ENCODE peak calls at places on chromosomes 2 and 18, in nine cellular contexts. One of them, this sample, is unnamed.

GRCh38 chr2:24123212-24124002 is at the start of the genes FAM228B and PFN4:
- DNase-seq in GM03348: peak
- DNase-seq in hypothalamus: peak
- DNase-seq in CD4-positive, CD25-positive, alpha-beta regulatory T cell: peak
- DNase-seq in amygdala: peak
- DNase-seq in EH: peak
- DNase-seq in NCI-H524: peak
- DNase-seq in brain microvascular endothelial cell: peak
- DNase-seq in T1000: peak
- DNase-seq in this sample: peak

GRCh38 chr2:62296833-62297641 is 101.1 kb downstream of the B3GNT2 start:
- DNase-seq in GM03348: no peak
- DNase-seq in hypothalamus: no peak
- DNase-seq in CD4-positive, CD25-positive, alpha-beta regulatory T cell: no peak
- DNase-seq in amygdala: no peak
- DNase-seq in EH: no peak
- DNase-seq in NCI-H524: no peak
- DNase-seq in brain microvascular endothelial cell: no peak
- DNase-seq in T1000: no peak
- DNase-seq in this sample: no peak

GRCh38 chr18:14920976-14921375 is 173.0 kb downstream of the ANKRD30B start:
- DNase-seq in GM03348: no peak
- DNase-seq in hypothalamus: no peak
- DNase-seq in CD4-positive, CD25-positive, alpha-beta regulatory T cell: no peak
- DNase-seq in amygdala: no peak
- DNase-seq in EH: no peak
- DNase-seq in NCI-H524: no peak
- DNase-seq in brain microvascular endothelial cell: no peak
- DNase-seq in T1000: no peak
- DNase-seq in this sample: no peak

GRCh38 chr2:241771286-241772062 is 5.1 kb upstream of the GAL3ST2 start:
- DNase-seq in GM03348: peak
- DNase-seq in hypothalamus: no peak
- DNase-seq in CD4-positive, CD25-positive, alpha-beta regulatory T cell: no peak
- DNase-seq in amygdala: no peak
- DNase-seq in EH: peak
- DNase-seq in NCI-H524: peak
- DNase-seq in brain microvascular endothelial cell: no peak
- DNase-seq in T1000: no peak
- DNase-seq in this sample: no peak

GRCh38 chr2:232697807-232698110 is 628 bp downstream of the GIGYF2 start:
- DNase-seq in GM03348: no peak
- DNase-seq in hypothalamus: no peak
- DNase-seq in CD4-positive, CD25-positive, alpha-beta regulatory T cell: no peak
- DNase-seq in amygdala: no peak
- DNase-seq in EH: no peak
- DNase-seq in NCI-H524: no peak
- DNase-seq in brain microvascular endothelial cell: no peak
- DNase-seq in T1000: no peak
- DNase-seq in this sample: no peak

GRCh38 chr18:77173274-77174030 is 40.9 kb upstream of the MBP start:
- DNase-seq in GM03348: no peak
- DNase-seq in hypothalamus: no peak
- DNase-seq in CD4-positive, CD25-positive, alpha-beta regulatory T cell: no peak
- DNase-seq in amygdala: no peak
- DNase-seq in EH: no peak
- DNase-seq in NCI-H524: peak
- DNase-seq in brain microvascular endothelial cell: no peak
- DNase-seq in T1000: no peak
- DNase-seq in this sample: peak

GRCh38 chr2:201358684-201359083 is 1.5 kb upstream of the FLACC1 start:
- DNase-seq in GM03348: peak
- DNase-seq in hypothalamus: no peak
- DNase-seq in CD4-positive, CD25-positive, alpha-beta regulatory T cell: no peak
- DNase-seq in amygdala: no peak
- DNase-seq in EH: peak
- DNase-seq in NCI-H524: no peak
- DNase-seq in brain microvascular endothelial cell: peak
- DNase-seq in T1000: peak
- DNase-seq in this sample: no peak

GRCh38 chr2:20362701-20363435 is 12.2 kb upstream of the PUM2 start:
- DNase-seq in GM03348: no peak
- DNase-seq in hypothalamus: no peak
- DNase-seq in CD4-positive, CD25-positive, alpha-beta regulatory T cell: no peak
- DNase-seq in amygdala: no peak
- DNase-seq in EH: no peak
- DNase-seq in NCI-H524: no peak
- DNase-seq in brain microvascular endothelial cell: no peak
- DNase-seq in T1000: no peak
- DNase-seq in this sample: no peak

GRCh38 chr2:240724431-240724830 is 32.8 kb downstream of the AQP12A start:
- DNase-seq in GM03348: no peak
- DNase-seq in hypothalamus: no peak
- DNase-seq in CD4-positive, CD25-positive, alpha-beta regulatory T cell: no peak
- DNase-seq in amygdala: no peak
- DNase-seq in EH: no peak
- DNase-seq in NCI-H524: no peak
- DNase-seq in brain microvascular endothelial cell: no peak
- DNase-seq in T1000: no peak
- DNase-seq in this sample: no peak

GRCh38 chr2:127416486-127417001 is 1.7 kb upstream of the PROC start:
- DNase-seq in GM03348: no peak
- DNase-seq in hypothalamus: no peak
- DNase-seq in CD4-positive, CD25-positive, alpha-beta regulatory T cell: no peak
- DNase-seq in amygdala: no peak
- DNase-seq in EH: no peak
- DNase-seq in NCI-H524: peak
- DNase-seq in brain microvascular endothelial cell: no peak
- DNase-seq in T1000: no peak
- DNase-seq in this sample: peak

This sample was measured in DMS 273 treated with DMSO at 0.1 percent for 48 hours.